ENCODE peak calls at places on chromosomes 13 and 19, in six cellular contexts. B is upper lobe of left lung; K is CD4-positive, alpha-beta T cell; P is cardiac muscle cell; S is GM23338; E is OCI-LY7. Y is an unnamed sample.

GRCh38 chr19:58388175-58388526 is 1.1 kb downstream of the RPS5 start:
- DNase-seq in E (no peak), S (no peak), B (no peak), P (no peak), K (no peak), Y (no peak)

GRCh38 chr19:45577111-45577905 is 7.3 kb downstream of the OPA3 start:
- DNase-seq in P (no peak), S (peak), K (no peak), B (no peak), E (no peak), Y (no peak)

GRCh38 chr19:49224856-49225255 is 67.3 kb downstream of the TRPM4 start:
- DNase-seq in E (peak), S (peak), P (peak), K (no peak), B (peak), Y (no peak)

GRCh38 chr13:71219671-71220070 is 647.3 kb downstream of the DACH1 start:
- DNase-seq in B (no peak), K (no peak), P (no peak), S (peak), E (no peak), Y (no peak)

GRCh38 chr19:49149652-49150105 is 5.5 kb downstream of the HRC start:
- DNase-seq in B (peak), K (no peak), S (peak), P (peak), E (peak), Y (peak)

GRCh38 chr13:110226051-110226562 is 80.8 kb downstream of the COL4A1 start:
- DNase-seq in E (no peak), K (no peak), P (no peak), S (no peak), B (no peak), Y (no peak)

GRCh38 chr13:108968566-108968965 is 339.2 kb downstream of the MYO16 start:
- DNase-seq in P (no peak), S (no peak), E (no peak), B (no peak), K (no peak), Y (no peak)

GRCh38 chr19:961866-962620 is 22.1 kb upstream of the WDR18 start:
- DNase-seq in K (no peak), S (no peak), P (no peak), E (no peak), B (no peak), Y (no peak)

GRCh38 chr19:40424637-40425449 is 949 bp downstream of the SERTAD1 start:
- DNase-seq in K (no peak), S (peak), P (peak), B (peak), E (no peak), Y (no peak)

GRCh38 chr13:47929156-47929555 is 71.9 kb downstream of the SUCLA2 start:
- DNase-seq in S (no peak), E (no peak), B (no peak), P (no peak), K (no peak), Y (no peak)

GRCh38 chr13:39776439-39776838 is 121.0 kb downstream of the COG6 start:
- DNase-seq in B (no peak), P (no peak), K (no peak), S (no peak), E (no peak), Y (no peak)

GRCh38 chr13:92136449-92137180 is 738.2 kb downstream of the GPC5 start:
- DNase-seq in S (no peak), B (no peak), P (no peak), K (no peak), E (no peak), Y (no peak)

GRCh38 chr19:30278882-30279254 is 93.3 kb upstream of the ZNF536 start:
- DNase-seq in B (no peak), S (no peak), E (no peak), P (no peak), K (no peak), Y (no peak)

DNA sequence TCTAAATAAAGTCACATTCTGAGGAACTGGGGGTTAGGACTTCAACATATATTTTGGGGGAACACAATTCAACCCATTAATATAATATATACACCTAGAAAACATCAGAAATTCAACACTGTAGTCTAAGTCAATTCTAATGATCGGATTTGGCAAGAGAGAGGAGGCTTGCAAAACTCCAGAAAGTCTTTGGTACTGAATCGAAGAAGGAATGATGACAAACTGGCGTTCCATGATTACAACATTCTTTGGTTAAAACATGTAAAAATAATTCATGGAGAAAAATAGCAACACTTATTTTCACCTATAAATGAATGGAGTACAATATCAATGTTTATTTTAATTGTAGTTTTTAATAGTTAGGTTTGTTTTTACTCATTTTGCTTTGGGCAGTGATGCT is 62.4 kb downstream of the MBNL2 start:
- DNase-seq in P (no peak), K (no peak), E (no peak), S (no peak), B (no peak), Y (no peak)
- TF ChIP-seq CTCF in P (no peak), K (no peak), E (no peak), S (no peak), B (no peak), Y (no peak)

GRCh38 chr13:99265823-99266426 is 7.7 kb upstream of the GPR18 start:
- DNase-seq in E (peak), S (peak), K (no peak), B (no peak), P (peak), Y (no peak)
- TF ChIP-seq CTCF in E (peak), S (peak), K (peak), B (peak), P (peak), Y (peak)

GRCh38 chr19:53812335-53812734 is 11.8 kb downstream of the NLRP12 start:
- DNase-seq in E (peak), S (peak), K (no peak), B (no peak), P (peak), Y (no peak)
- TF ChIP-seq CTCF in E (peak), S (peak), K (no peak), B (no peak), P (peak), Y (peak)

GRCh38 chr13:99264053-99264452 is 5.9 kb upstream of the GPR18 start:
- DNase-seq in E (peak), S (no peak), K (no peak), B (no peak), P (no peak), Y (no peak)

GRCh38 chr13:99267927-99268326 is 9.7 kb upstream of the GPR18 start:
- DNase-seq in S (no peak), B (no peak), P (no peak), E (no peak), K (no peak), Y (no peak)

GRCh38 chr13:99263386-99263785 is 5.2 kb upstream of the GPR18 start:
- DNase-seq in E (no peak), B (no peak), S (no peak), P (no peak), K (no peak), Y (no peak)

GRCh38 chr13:99266827-99267226 is 8.6 kb upstream of the GPR18 start:
- DNase-seq in K (no peak), P (no peak), E (no peak), S (no peak), B (no peak), Y (no peak)

GRCh38 chr13:99265162-99265822 is 7.1 kb upstream of the GPR18 start:
- DNase-seq in P (no peak), S (no peak), E (no peak), K (no peak), B (no peak), Y (no peak)
- TF ChIP-seq CTCF in P (no peak), S (no peak), E (no peak), K (no peak), B (no peak), Y (no peak)

GRCh38 chr19:17862711-17863519 is 3.2 kb downstream of the RPL18A start:
- DNase-seq in E (no peak), B (no peak), K (no peak), P (no peak), S (no peak), Y (no peak)
- TF ChIP-seq CTCF in E (no peak), B (no peak), K (no peak), P (no peak), S (no peak), Y (no peak)

DNA sequence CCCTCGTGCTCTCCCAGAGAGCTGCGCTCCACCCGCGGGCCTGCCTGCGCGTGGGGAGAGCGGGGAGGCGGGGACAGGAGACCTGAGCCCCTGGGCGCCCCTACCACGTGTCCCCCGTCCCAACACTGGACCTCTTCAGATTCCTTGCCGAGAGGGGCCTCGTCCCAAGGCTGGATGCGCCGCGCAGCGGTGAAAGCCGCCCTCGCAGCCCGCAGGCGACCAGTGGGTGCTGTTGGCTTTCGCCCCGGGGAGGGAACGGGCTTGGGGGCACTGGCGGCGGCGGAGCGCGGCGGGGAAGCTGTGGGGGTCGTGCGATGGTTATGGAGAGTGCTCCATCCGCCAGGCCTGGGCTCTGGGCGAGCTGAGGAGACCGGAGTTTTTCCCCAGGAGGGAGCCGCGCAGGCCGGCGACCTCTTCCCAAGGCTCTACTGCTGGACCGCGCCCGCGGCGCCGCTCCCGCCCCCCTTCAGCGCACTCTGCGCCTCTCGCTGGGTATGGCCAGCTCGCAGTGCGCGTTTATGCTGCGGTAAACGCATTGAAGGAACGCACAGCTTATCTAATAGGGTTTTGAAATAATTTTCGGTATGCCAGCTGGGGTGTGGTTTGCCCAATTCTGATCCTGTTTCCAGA is 17.2 kb upstream of the RNF17 start:
- DNase-seq in E (no peak), P (peak), B (no peak), K (no peak), S (peak), Y (peak)
- TF ChIP-seq CTCF in E (no peak), P (peak), B (no peak), K (no peak), S (peak), Y (peak)

DNA sequence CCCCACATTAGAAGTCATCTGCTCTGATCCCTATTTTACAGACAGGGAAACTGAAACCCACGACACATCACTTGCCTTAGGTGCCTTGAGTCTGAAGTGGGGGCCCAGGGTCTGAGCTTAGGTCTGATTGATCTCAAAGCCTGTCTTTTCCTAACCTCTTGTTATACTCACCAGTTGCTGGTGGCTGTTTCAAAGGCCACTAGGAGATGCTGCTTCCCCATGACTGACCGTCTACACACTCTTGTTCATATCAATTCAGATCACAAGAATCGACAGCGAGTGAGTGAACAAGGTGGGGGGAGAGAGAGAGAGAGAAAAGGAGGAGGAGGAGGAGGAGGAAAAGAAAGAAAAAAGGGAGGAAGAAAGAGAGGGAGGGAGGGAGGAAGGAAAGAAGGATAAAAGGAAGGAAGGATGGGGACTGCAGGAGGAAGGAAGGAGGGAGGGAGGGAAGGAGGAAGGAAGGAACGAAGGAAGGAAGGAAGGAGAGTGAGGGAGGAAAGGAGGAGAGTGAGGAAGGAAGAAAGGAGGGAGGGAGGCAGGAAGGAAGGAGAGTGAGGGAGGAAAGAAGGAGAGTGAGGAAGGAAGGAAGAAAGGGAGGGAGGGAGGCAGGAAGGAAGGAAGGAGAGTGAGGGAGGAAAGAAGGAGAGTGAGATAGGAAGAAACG is 3.3 kb downstream of the OR10H1 start:
- DNase-seq in K (peak), S (no peak), E (no peak), B (no peak), P (no peak), Y (no peak)
- TF ChIP-seq CTCF in K (peak), S (no peak), E (peak), B (peak), P (no peak), Y (no peak)

GRCh38 chr13:45928196-45928595 is 76.6 kb upstream of the SIAH3 start:
- DNase-seq in B (no peak), E (no peak), K (no peak), S (no peak), P (no peak), Y (no peak)

GRCh38 chr13:45928843-45929242 is 77.3 kb upstream of the SIAH3 start:
- DNase-seq in K (no peak), P (no peak), E (no peak), S (no peak), B (no peak), Y (no peak)

GRCh38 chr13:45921337-45921736 is 69.8 kb upstream of the SIAH3 start:
- DNase-seq in B (no peak), E (no peak), P (no peak), S (no peak), K (no peak), Y (no peak)

GRCh38 chr13:45925151-45925550 is 73.6 kb upstream of the SIAH3 start:
- DNase-seq in S (peak), P (no peak), B (no peak), E (no peak), K (no peak), Y (no peak)
- TF ChIP-seq CTCF in S (peak), P (peak), B (no peak), E (peak), K (no peak), Y (no peak)